ENCODE peak calls at places on chromosomes 16 and 17, in six cellular contexts. One of them, this sample, is unnamed.

GRCh38 chr16:81293909-81294802 is 20.6 kb upstream of the GAN start:
- DNase-seq in neuronal stem cell: no peak
- DNase-seq in H1: no peak
- DNase-seq in mesenchymal stem cell: peak
- DNase-seq in IMR-90: peak
- DNase-seq in trophoblast cell: no peak
- DNase-seq in this sample: no peak

GRCh38 chr17:52157603-52158449 is 688 bp downstream of the CA10 start:
- DNase-seq in neuronal stem cell: peak
- DNase-seq in H1: no peak
- DNase-seq in mesenchymal stem cell: no peak
- DNase-seq in IMR-90: no peak
- DNase-seq in trophoblast cell: no peak
- DNase-seq in this sample: peak

GRCh38 chr17:5588584-5588983 is 4.3 kb upstream of the NLRP1 start:
- DNase-seq in neuronal stem cell: no peak
- DNase-seq in H1: no peak
- DNase-seq in mesenchymal stem cell: no peak
- DNase-seq in IMR-90: no peak
- DNase-seq in trophoblast cell: no peak
- DNase-seq in this sample: no peak

GRCh38 chr16:85553436-85554113 is 59.5 kb upstream of the GSE1 start:
- DNase-seq in neuronal stem cell: peak
- DNase-seq in H1: no peak
- DNase-seq in mesenchymal stem cell: peak
- DNase-seq in IMR-90: peak
- DNase-seq in trophoblast cell: peak
- DNase-seq in this sample: peak

GRCh38 chr17:19303367-19303776 is 59.2 kb downstream of the B9D1 start:
- DNase-seq in neuronal stem cell: no peak
- DNase-seq in H1: no peak
- DNase-seq in mesenchymal stem cell: no peak
- DNase-seq in IMR-90: no peak
- DNase-seq in trophoblast cell: peak
- DNase-seq in this sample: no peak

GRCh38 chr17:42687707-42688275 is 5.5 kb downstream of the CNTNAP1 start:
- DNase-seq in neuronal stem cell: no peak
- DNase-seq in H1: no peak
- DNase-seq in mesenchymal stem cell: no peak
- DNase-seq in IMR-90: no peak
- DNase-seq in trophoblast cell: no peak
- DNase-seq in this sample: peak

GRCh38 chr17:75763613-75764416 is 1.2 kb downstream of the GALK1 start:
- DNase-seq in neuronal stem cell: no peak
- DNase-seq in H1: no peak
- DNase-seq in mesenchymal stem cell: no peak
- DNase-seq in IMR-90: no peak
- DNase-seq in trophoblast cell: no peak
- DNase-seq in this sample: peak

GRCh38 chr17:58232707-58233156 is 5.7 kb upstream of the LPO start:
- DNase-seq in neuronal stem cell: no peak
- DNase-seq in H1: no peak
- DNase-seq in mesenchymal stem cell: peak
- DNase-seq in IMR-90: peak
- DNase-seq in trophoblast cell: peak
- DNase-seq in this sample: peak

GRCh38 chr17:77863814-77864161 is 94.7 kb upstream of the TNRC6C start:
- DNase-seq in neuronal stem cell: no peak
- DNase-seq in H1: no peak
- DNase-seq in mesenchymal stem cell: no peak
- DNase-seq in IMR-90: no peak
- DNase-seq in trophoblast cell: no peak
- DNase-seq in this sample: no peak

GRCh38 chr16:52515068-52515671 is 31.8 kb downstream of the TOX3 start:
- DNase-seq in neuronal stem cell: no peak
- DNase-seq in H1: no peak
- DNase-seq in mesenchymal stem cell: no peak
- DNase-seq in IMR-90: no peak
- DNase-seq in trophoblast cell: no peak
- DNase-seq in this sample: no peak

GRCh38 chr17:50918933-50919296 is 52.8 kb upstream of the TOB1 start:
- DNase-seq in neuronal stem cell: no peak
- DNase-seq in H1: no peak
- DNase-seq in mesenchymal stem cell: peak
- DNase-seq in IMR-90: peak
- DNase-seq in trophoblast cell: no peak
- DNase-seq in this sample: no peak

GRCh38 chr17:70905796-70906195 is 736.5 kb downstream of the KCNJ2 start:
- DNase-seq in neuronal stem cell: no peak
- DNase-seq in H1: no peak
- DNase-seq in mesenchymal stem cell: peak
- DNase-seq in IMR-90: peak
- DNase-seq in trophoblast cell: no peak
- DNase-seq in this sample: no peak

GRCh38 chr16:46929378-46930332 is 43.8 kb downstream of the DNAJA2 start:
- DNase-seq in neuronal stem cell: peak
- DNase-seq in H1: peak
- DNase-seq in mesenchymal stem cell: peak
- DNase-seq in IMR-90: peak
- DNase-seq in trophoblast cell: peak
- DNase-seq in this sample: peak

GRCh38 chr17:63039342-63039741 is 73.3 kb downstream of the TANC2 start:
- DNase-seq in neuronal stem cell: no peak
- DNase-seq in H1: no peak
- DNase-seq in mesenchymal stem cell: no peak
- DNase-seq in IMR-90: peak
- DNase-seq in trophoblast cell: no peak
- DNase-seq in this sample: no peak

GRCh38 chr16:54957403-54957802 is 26.7 kb downstream of the IRX5 start:
- DNase-seq in neuronal stem cell: no peak
- DNase-seq in H1: no peak
- DNase-seq in mesenchymal stem cell: no peak
- DNase-seq in IMR-90: no peak
- DNase-seq in trophoblast cell: peak
- DNase-seq in this sample: peak

GRCh38 chr17:20721151-20721550 is 141.6 kb downstream of the CDRT15L2 start:
- DNase-seq in neuronal stem cell: no peak
- DNase-seq in H1: no peak
- DNase-seq in mesenchymal stem cell: no peak
- DNase-seq in IMR-90: no peak
- DNase-seq in trophoblast cell: no peak
- DNase-seq in this sample: no peak

GRCh38 chr17:7025240-7025639 is 2.4 kb downstream of the BCL6B start:
- DNase-seq in neuronal stem cell: no peak
- DNase-seq in H1: no peak
- DNase-seq in mesenchymal stem cell: no peak
- DNase-seq in IMR-90: no peak
- DNase-seq in trophoblast cell: no peak
- DNase-seq in this sample: no peak

GRCh38 chr17:78706271-78706915 is 75.7 kb downstream of the CYTH1 start:
- DNase-seq in neuronal stem cell: no peak
- DNase-seq in H1: no peak
- DNase-seq in mesenchymal stem cell: no peak
- DNase-seq in IMR-90: peak
- DNase-seq in trophoblast cell: peak
- DNase-seq in this sample: no peak

GRCh38 chr17:50205931-50206505 is 4.6 kb upstream of the COL1A1 start:
- DNase-seq in neuronal stem cell: no peak
- DNase-seq in H1: no peak
- DNase-seq in mesenchymal stem cell: no peak
- DNase-seq in IMR-90: no peak
- DNase-seq in trophoblast cell: no peak
- DNase-seq in this sample: no peak

GRCh38 chr17:1360975-1361374 is 39.0 kb downstream of the YWHAE start:
- DNase-seq in neuronal stem cell: no peak
- DNase-seq in H1: no peak
- DNase-seq in mesenchymal stem cell: no peak
- DNase-seq in IMR-90: no peak
- DNase-seq in trophoblast cell: no peak
- DNase-seq in this sample: no peak

GRCh38 chr17:31499771-31500554 is 108.5 kb downstream of the RAB11FIP4 start:
- DNase-seq in neuronal stem cell: no peak
- DNase-seq in H1: no peak
- DNase-seq in mesenchymal stem cell: no peak
- DNase-seq in IMR-90: peak
- DNase-seq in trophoblast cell: peak
- DNase-seq in this sample: peak

GRCh38 chr17:39867084-39867890 is 715 bp upstream of the ZPBP2 start:
- DNase-seq in neuronal stem cell: no peak
- DNase-seq in H1: no peak
- DNase-seq in mesenchymal stem cell: no peak
- DNase-seq in IMR-90: no peak
- DNase-seq in trophoblast cell: no peak
- DNase-seq in this sample: no peak
- H3K14ac ChIP-seq in neuronal stem cell: no peak
- H3K14ac ChIP-seq in H1: no peak
- H3K14ac ChIP-seq in mesenchymal stem cell: no peak
- H3K14ac ChIP-seq in IMR-90: no peak
- H3K14ac ChIP-seq in trophoblast cell: no peak
- H3K14ac ChIP-seq in this sample: no peak

GRCh38 chr17:60524463-60525346 is 1.3 kb downstream of the APPBP2 start:
- DNase-seq in neuronal stem cell: no peak
- DNase-seq in H1: no peak
- DNase-seq in mesenchymal stem cell: peak
- DNase-seq in IMR-90: peak
- DNase-seq in trophoblast cell: no peak
- DNase-seq in this sample: no peak

GRCh38 chr17:60523822-60524221 is 2.2 kb downstream of the APPBP2 start:
- DNase-seq in neuronal stem cell: no peak
- DNase-seq in H1: no peak
- DNase-seq in mesenchymal stem cell: no peak
- DNase-seq in IMR-90: no peak
- DNase-seq in trophoblast cell: no peak
- DNase-seq in this sample: no peak

GRCh38 chr17:60522889-60523626 is 3.0 kb downstream of the APPBP2 start:
- DNase-seq in neuronal stem cell: no peak
- DNase-seq in H1: no peak
- DNase-seq in mesenchymal stem cell: no peak
- DNase-seq in IMR-90: no peak
- DNase-seq in trophoblast cell: peak
- DNase-seq in this sample: no peak

GRCh38 chr17:60514500-60514899 is 11.5 kb downstream of the APPBP2 start:
- DNase-seq in neuronal stem cell: no peak
- DNase-seq in H1: no peak
- DNase-seq in mesenchymal stem cell: no peak
- DNase-seq in IMR-90: no peak
- DNase-seq in trophoblast cell: peak
- DNase-seq in this sample: no peak

DNA sequence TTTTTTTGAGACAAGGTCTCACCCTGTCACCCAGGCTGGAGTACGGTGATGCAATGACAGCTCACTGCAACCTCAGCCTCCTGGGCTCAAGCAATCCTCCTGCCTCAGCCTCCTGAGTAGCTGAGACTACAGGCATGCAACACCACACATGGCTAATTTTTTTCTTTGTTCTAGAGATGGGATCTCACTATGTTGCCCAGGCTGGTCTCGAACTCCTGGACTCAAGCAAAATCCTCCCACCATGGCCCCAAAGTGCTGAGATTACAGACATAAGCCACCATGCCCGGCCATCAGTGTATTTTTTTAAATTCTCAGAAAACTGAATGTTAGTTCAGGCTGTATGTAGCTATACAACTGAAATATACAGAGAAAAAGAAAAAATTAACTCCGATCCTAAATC is 6.2 kb downstream of the APPBP2 start:
- DNase-seq in neuronal stem cell: no peak
- DNase-seq in H1: no peak
- DNase-seq in mesenchymal stem cell: no peak
- DNase-seq in IMR-90: no peak
- DNase-seq in trophoblast cell: no peak
- DNase-seq in this sample: no peak
- H3K14ac ChIP-seq in neuronal stem cell: no peak
- H3K14ac ChIP-seq in H1: no peak
- H3K14ac ChIP-seq in mesenchymal stem cell: no peak
- H3K14ac ChIP-seq in IMR-90: no peak
- H3K14ac ChIP-seq in trophoblast cell: no peak
- H3K14ac ChIP-seq in this sample: no peak

GRCh38 chr17:44917456-44917855 is 2.2 kb upstream of the GFAP start:
- DNase-seq in neuronal stem cell: no peak
- DNase-seq in H1: no peak
- DNase-seq in mesenchymal stem cell: no peak
- DNase-seq in IMR-90: no peak
- DNase-seq in trophoblast cell: no peak
- DNase-seq in this sample: no peak

GRCh38 chr17:44916059-44916780 is 920 bp upstream of the GFAP start:
- DNase-seq in neuronal stem cell: peak
- DNase-seq in H1: no peak
- DNase-seq in mesenchymal stem cell: no peak
- DNase-seq in IMR-90: no peak
- DNase-seq in trophoblast cell: no peak
- DNase-seq in this sample: no peak

GRCh38 chr17:44916781-44917241 is 1.5 kb upstream of the GFAP start:
- DNase-seq in neuronal stem cell: no peak
- DNase-seq in H1: no peak
- DNase-seq in mesenchymal stem cell: no peak
- DNase-seq in IMR-90: peak
- DNase-seq in trophoblast cell: no peak
- DNase-seq in this sample: no peak

GRCh38 chr17:44919411-44919810 is 4.1 kb upstream of the GFAP start:
- DNase-seq in neuronal stem cell: no peak
- DNase-seq in H1: no peak
- DNase-seq in mesenchymal stem cell: no peak
- DNase-seq in IMR-90: no peak
- DNase-seq in trophoblast cell: no peak
- DNase-seq in this sample: peak

GRCh38 chr17:44918006-44918405 is 2.7 kb upstream of the GFAP start:
- DNase-seq in neuronal stem cell: no peak
- DNase-seq in H1: no peak
- DNase-seq in mesenchymal stem cell: no peak
- DNase-seq in IMR-90: no peak
- DNase-seq in trophoblast cell: no peak
- DNase-seq in this sample: no peak
- H3K14ac ChIP-seq in neuronal stem cell: no peak
- H3K14ac ChIP-seq in H1: no peak
- H3K14ac ChIP-seq in mesenchymal stem cell: no peak
- H3K14ac ChIP-seq in IMR-90: no peak
- H3K14ac ChIP-seq in trophoblast cell: no peak
- H3K14ac ChIP-seq in this sample: no peak

DNA sequence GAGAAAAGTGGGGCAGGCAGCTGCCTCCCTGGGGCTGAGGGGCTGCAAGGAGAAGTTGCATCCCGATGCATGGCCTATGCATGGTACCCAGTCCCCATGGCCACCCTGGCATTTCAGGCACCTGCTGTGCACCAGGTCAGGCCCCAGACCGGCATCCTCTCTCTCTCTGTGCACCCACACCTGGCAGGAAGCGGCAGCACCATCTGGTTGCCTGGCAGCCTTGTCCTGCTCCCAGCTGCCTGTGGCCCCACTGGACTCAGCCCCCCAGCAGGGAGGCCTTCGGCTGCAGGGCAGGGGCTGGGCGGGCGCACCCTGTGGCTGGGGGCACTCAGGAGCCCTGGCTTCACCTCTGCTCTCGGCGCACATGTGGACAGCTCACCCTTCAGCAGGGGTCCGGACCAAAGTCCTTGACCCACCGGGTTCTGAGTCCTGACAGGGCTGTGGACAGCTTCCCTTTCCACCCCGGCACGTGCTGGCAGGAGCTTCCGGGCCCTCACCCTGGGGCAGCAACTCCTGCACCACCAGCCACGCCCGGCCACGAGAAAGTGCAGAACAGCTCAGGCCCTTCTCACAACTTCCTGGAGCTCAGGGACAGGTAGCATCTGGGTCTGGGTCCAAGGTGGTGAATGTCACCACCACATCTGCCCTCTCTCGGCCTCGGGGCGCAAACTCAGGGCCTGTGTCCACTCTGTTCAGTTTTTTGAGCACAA is 36.7 kb downstream of the CTU2 start:
- DNase-seq in neuronal stem cell: no peak
- DNase-seq in H1: no peak
- DNase-seq in mesenchymal stem cell: no peak
- DNase-seq in IMR-90: no peak
- DNase-seq in trophoblast cell: no peak
- DNase-seq in this sample: no peak
- H3K14ac ChIP-seq in neuronal stem cell: peak
- H3K14ac ChIP-seq in H1: no peak
- H3K14ac ChIP-seq in mesenchymal stem cell: no peak
- H3K14ac ChIP-seq in IMR-90: no peak
- H3K14ac ChIP-seq in trophoblast cell: no peak
- H3K14ac ChIP-seq in this sample: no peak

This sample was measured in H9.